ENCODE peak calls at places on chromosomes 4 and X, in eight cellular contexts. W is ovary, P is upper lobe of left lung, K is uterus, N is tibial nerve, D is spleen, I is GM12891, V is A549. A is an unnamed sample.

GRCh38 chrX:41350150-41350975 is 16.4 kb downstream of the DDX3X start:
- DNase-seq in P (no peak), W (no peak), I (no peak), K (no peak), N (no peak), V (no peak), D (no peak), A (no peak)

GRCh38 chr4:67861513-67861912 is 22.3 kb downstream of the TMPRSS11D start:
- DNase-seq in N (no peak), K (no peak), W (no peak), D (no peak), P (no peak), I (no peak), V (no peak), A (no peak)

GRCh38 chr4:174467107-174467506 is 55.2 kb downstream of the HPGD start:
- DNase-seq in V (no peak), W (no peak), D (no peak), K (no peak), I (no peak), P (no peak), N (no peak), A (no peak)

GRCh38 chr4:169952236-169953088 is 73.7 kb downstream of the MFAP3L start:
- DNase-seq in K (no peak), I (no peak), N (no peak), W (no peak), D (no peak), P (no peak), V (no peak), A (no peak)

GRCh38 chr4:86640469-86640868 is 46.4 kb downstream of the PTPN13 start:
- DNase-seq in D (no peak), N (no peak), W (no peak), I (no peak), K (no peak), V (no peak), P (no peak), A (no peak)

GRCh38 chrX:148380107-148380506 is 120.3 kb upstream of the AFF2 start:
- DNase-seq in W (no peak), P (no peak), D (no peak), N (no peak), I (no peak), V (no peak), K (no peak), A (no peak)

GRCh38 chrX:18889346-18889745 is 94.6 kb downstream of the PHKA2 start:
- DNase-seq in P (no peak), V (no peak), D (peak), N (no peak), K (no peak), W (no peak), I (no peak), A (no peak)

GRCh38 chr4:1802151-1802715 is 9.1 kb downstream of the FGFR3 start:
- DNase-seq in N (no peak), W (no peak), K (no peak), D (no peak), P (peak), I (no peak), V (no peak), A (no peak)

GRCh38 chrX:136812286-136812685 is 31.6 kb upstream of the ARHGEF6 start:
- DNase-seq in N (no peak), V (no peak), D (no peak), W (no peak), I (no peak), K (no peak), P (no peak), A (no peak)

GRCh38 chr4:27973056-27973455 is 1112.4 kb downstream of the STIM2 start:
- DNase-seq in I (no peak), V (no peak), P (no peak), K (no peak), D (no peak), N (no peak), W (no peak), A (no peak)

GRCh38 chrX:44872319-44872816 is 620 bp upstream of the KDM6A start:
- DNase-seq in W (peak), N (peak), K (peak), I (no peak), P (no peak), D (peak), V (peak), A (no peak)

DNA sequence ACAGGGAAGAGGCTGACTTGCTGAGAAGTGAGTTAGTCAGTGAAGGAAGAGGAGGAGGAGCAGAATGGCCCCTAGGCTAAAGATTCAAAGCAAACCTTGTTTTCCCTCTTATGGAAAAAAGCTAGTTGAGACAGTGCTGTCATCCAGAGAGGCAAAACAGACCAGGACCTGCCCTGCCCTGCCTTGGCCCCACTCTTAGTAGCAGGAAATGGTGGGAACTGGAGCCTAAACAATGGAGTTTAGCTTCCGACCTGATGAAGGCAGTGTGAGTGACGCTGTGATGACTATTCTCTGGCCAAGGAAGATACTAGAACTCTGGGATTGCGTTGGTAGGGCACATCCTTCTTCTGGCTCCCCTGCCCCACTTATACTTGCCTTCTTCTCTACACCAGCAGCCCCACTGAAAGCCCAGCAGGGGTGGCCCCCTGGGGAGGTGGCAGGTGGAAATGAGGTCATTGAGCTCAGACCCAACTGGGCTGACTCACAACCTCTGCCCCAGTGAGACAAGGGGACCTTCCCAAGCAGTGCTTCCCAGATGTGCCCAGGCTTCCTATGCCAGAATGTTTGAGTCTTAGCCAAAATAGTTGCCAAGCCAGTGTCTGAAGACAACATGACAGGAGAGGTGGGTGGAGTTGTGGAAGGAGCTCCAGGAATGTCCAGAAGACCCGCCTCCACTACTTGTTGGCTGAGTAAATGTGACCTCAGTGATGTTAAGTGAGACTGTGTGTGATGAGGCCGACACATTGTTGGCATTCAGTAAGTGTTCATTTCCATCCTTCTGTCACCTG is 38.8 kb downstream of the MSN start:
- DNase-seq in I (no peak), D (no peak), V (peak), N (no peak), W (no peak), P (no peak), K (peak), A (peak)
- TF ChIP-seq POLR2A in I (no peak), D (no peak), V (no peak), N (no peak), W (no peak), P (no peak), K (no peak), A (no peak)

DNA sequence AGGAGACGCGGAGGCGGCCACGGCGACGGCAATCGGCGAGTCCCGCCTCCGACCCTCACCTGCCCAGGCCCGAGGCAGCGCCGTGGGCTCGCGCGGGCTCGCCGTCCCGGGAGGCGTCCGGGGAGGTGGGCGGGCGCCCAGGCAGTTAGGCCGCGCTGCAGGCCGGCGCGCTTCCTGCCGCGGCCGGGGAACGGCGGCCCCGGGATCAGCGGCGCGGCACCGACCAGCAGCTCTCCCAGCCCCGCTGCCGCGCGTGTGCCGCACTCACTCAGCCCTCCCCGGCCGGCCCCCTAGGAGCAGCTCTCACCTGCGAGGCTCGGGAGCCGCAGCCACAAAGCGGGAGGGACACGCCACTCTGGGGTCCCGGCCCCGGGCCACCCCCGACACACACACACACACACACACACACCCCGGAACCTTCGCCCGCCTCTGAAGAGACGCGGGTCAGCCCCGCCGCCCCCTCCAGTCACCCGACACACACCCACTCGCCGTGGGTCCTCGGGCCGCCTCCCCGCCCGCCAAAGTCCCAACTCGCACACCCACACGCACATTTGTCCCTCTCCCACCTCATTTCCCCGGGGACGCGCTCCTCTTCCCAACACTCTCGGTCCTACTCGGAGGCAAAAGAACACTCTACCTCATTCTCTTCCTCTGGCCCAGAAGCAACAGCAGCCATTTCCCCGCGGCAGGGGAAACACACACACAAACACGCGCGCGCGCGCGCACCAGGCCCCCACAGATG is at the start of gene CNOT6L:
- DNase-seq in K (peak), D (peak), P (peak), N (peak), V (peak), I (peak), W (peak), A (peak)
- TF ChIP-seq POLR2A in K (no peak), D (no peak), P (no peak), N (peak), V (no peak), I (no peak), W (peak), A (peak)

GRCh38 chr4:2964077-2964471 is 703 bp downstream of the GRK4 start:
- DNase-seq in V (no peak), D (no peak), N (no peak), I (no peak), W (no peak), K (no peak), P (no peak), A (no peak)

GRCh38 chr4:2962099-2962455 is 1.1 kb downstream of the NOP14 start:
- DNase-seq in K (no peak), N (no peak), D (peak), W (no peak), V (no peak), P (no peak), I (no peak), A (no peak)

GRCh38 chr4:2962614-2963184 is 507 bp downstream of the NOP14 start:
- DNase-seq in K (no peak), P (no peak), I (no peak), V (no peak), W (no peak), D (no peak), N (no peak), A (no peak)

GRCh38 chr4:2965262-2965661 is 1.9 kb downstream of the GRK4 start:
- DNase-seq in I (no peak), W (no peak), V (no peak), N (no peak), D (peak), P (no peak), K (no peak), A (no peak)

GRCh38 chr4:2963185-2964076 is at the start of the genes GRK4 and NOP14:
- DNase-seq in V (peak), I (peak), W (peak), K (peak), D (peak), P (peak), N (peak), A (peak)
- TF ChIP-seq POLR2A in V (peak), I (peak), W (peak), K (peak), D (peak), P (no peak), N (peak), A (peak)

DNA sequence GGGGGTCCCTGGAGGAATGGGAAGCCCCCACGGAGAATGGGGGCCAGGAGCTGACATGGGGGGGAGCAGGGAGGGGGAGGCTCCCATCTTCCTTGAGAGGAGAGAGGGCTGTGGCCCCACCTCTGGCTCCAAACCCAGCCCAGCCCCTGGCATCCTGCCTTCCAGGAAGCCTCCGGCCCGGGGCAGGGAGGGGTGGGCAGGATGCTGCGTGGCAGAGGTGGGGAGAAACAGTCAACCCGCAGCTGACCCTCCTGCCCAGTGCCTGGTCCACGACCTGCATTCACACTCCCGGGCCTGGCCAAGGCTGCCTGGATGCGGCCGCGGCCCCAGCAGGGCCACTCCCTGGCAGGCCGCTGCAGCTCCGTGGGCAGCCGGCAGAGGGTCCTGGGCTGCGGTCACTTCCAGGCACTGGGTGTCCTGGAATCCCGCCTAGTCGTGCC is 39.0 kb downstream of the CPLX1 start:
- DNase-seq in K (peak), I (no peak), N (peak), D (peak), V (no peak), P (peak), W (no peak), A (no peak)
- TF ChIP-seq POLR2A in K (peak), I (no peak), N (no peak), D (no peak), V (no peak), P (no peak), W (no peak), A (no peak)

GRCh38 chr4:140150636-140150885 is 3.4 kb downstream of the MAML3 start:
- DNase-seq in V (no peak), K (peak), I (no peak), P (no peak), N (peak), W (peak), D (no peak), A (no peak)
- TF ChIP-seq POLR2A in V (peak), K (no peak), I (no peak), P (no peak), N (no peak), W (no peak), D (no peak), A (no peak)

GRCh38 chrX:3738489-3738888 is 25.0 kb upstream of the PRKX start:
- DNase-seq in W (no peak), V (no peak), P (no peak), N (no peak), K (no peak), I (no peak), D (no peak), A (no peak)
- TF ChIP-seq POLR2A in W (no peak), V (no peak), P (no peak), N (no peak), K (no peak), I (no peak), D (no peak), A (no peak)

DNA sequence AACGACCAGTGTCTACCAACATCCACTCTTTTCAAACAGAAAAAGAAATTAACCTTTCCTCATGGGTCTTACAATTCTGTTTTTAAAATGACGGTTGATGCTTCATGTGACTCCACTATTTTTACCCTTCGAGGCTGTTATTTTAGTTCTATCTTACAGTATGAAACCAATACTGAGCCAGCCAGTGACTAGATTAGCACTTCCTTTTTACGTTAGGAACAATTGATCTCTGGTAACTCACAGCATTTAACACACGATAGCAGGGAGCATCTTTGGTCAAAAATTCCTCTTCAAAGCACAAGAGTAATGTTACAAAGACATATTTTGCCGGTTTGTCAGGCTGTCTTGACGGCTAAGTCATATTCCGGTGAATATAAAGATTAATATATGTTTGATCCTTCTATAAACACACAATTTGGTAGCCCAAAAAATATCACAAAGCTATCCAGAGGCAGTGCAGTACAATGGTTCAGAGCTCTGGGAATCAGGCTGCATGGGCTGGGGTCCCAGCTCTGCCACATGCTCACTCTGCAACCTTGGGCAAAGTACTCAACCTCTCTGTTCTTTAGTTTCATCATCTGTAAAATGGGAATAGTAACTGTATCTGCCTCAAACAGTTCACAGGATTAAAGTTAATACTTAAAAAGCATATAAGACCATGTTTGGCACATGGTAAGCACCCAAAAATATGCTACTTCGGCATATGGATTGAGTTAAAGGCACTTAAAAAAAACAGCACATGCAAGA is 62.9 kb upstream of the TXK start:
- DNase-seq in D (no peak), V (no peak), K (no peak), P (no peak), W (no peak), N (no peak), I (no peak), A (no peak)
- TF ChIP-seq POLR2A in D (no peak), V (no peak), K (no peak), P (no peak), W (no peak), N (no peak), I (peak), A (no peak)

GRCh38 chr4:74156521-74156920 is 1.4 kb upstream of the MTHFD2L start:
- DNase-seq in I (no peak), K (no peak), N (no peak), P (no peak), W (no peak), D (no peak), V (no peak), A (no peak)

GRCh38 chr4:74158561-74159396 is 861 bp downstream of the MTHFD2L start:
- DNase-seq in I (no peak), K (no peak), V (no peak), N (no peak), W (no peak), P (no peak), D (no peak), A (no peak)

GRCh38 chr4:74157116-74157742 is 689 bp upstream of the MTHFD2L start:
- DNase-seq in P (no peak), D (no peak), I (no peak), V (no peak), N (no peak), K (no peak), W (no peak), A (no peak)

GRCh38 chr4:74159397-74159709 is 1.4 kb downstream of the MTHFD2L start:
- DNase-seq in P (no peak), D (no peak), W (no peak), I (no peak), K (no peak), N (no peak), V (no peak), A (no peak)

DNA sequence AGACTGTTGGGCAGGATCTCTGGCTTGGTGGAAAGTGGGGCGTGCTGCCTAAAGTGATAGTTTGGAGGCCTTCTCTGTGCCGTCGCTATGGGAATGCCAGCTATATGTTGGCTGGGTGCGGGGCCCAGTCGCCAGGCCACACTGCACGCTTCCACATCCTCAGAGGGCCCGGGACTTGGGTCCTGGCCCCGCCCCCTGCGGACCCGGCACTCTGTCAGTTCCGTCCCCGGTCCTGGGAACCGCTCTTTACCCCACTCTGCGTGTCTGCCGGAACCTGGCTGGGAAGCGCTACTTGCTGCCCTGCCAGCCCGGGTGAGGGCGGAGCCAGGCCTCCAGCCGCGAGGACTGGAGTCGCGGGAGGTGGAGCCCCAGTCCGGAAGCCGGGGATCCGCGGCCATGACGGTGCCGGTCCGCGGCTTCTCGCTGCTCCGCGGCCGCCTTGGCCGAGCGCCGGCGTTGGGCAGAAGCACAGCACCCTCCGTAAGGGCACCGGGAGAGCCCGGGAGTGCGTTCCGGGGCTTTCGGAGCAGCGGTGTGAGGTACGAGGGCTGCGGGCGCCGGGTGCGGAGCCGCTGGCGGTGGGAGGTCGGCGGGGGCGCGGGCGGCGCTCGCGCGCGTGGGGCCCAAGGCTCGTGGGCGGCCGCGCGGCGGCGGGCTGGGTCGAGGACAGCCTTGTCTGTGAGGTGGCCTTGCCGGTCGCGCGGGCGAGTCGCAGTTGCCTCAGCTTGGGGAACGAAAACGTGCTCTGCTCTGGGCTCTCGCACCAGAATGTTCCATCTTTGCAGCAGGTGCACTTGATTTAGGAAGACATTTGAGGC is at the start of gene MTHFD2L:
- DNase-seq in W (peak), P (peak), N (peak), K (peak), D (peak), I (peak), V (peak), A (peak)
- TF ChIP-seq POLR2A in W (peak), P (no peak), N (peak), K (peak), D (no peak), I (peak), V (peak), A (peak)